ENCODE peak calls at places on chromosomes 4 and X, in six cellular contexts. T is stimulated activated CD4-positive, alpha-beta T cell treated with anti-CD3 and anti-CD28 coated beads, Interleukin-4, amount 100 ng/mL, for 1 hour; L is KBM-7; P is EL; C is CD4-positive, CD25-positive, alpha-beta regulatory T cell; Y is posterior vena cava. J is an unnamed sample.

GRCh38 chr4:48752726-48753125 is 27.4 kb downstream of the FRYL start:
- DNase-seq in P (no peak), T (no peak), L (peak; percentile 73), Y (no peak), C (no peak), J (no peak)

GRCh38 chr4:143083811-143084472 is 100.8 kb upstream of the USP38 start:
- DNase-seq in T (no peak), P (no peak), Y (no peak), C (no peak), L (no peak), J (no peak)

GRCh38 chr4:1356181-1356998 is 9.4 kb downstream of the UVSSA start:
- DNase-seq in Y (no peak), C (peak; percentile 11), P (peak; percentile 42), T (peak; percentile 53), L (peak; percentile 67), J (peak; percentile 73)

GRCh38 chrX:149825424-149825823 is 43.7 kb downstream of the MAGEA9 start:
- DNase-seq in Y (no peak), P (peak; percentile 3), C (no peak), L (peak; percentile 33), T (peak; percentile 59), J (peak; percentile 69)

GRCh38 chr4:30056016-30056415 is 664.2 kb upstream of the PCDH7 start:
- DNase-seq in Y (no peak), P (no peak), L (no peak), C (no peak), T (no peak), J (no peak)

GRCh38 chr4:78512357-78512920 is 39.1 kb upstream of the ANXA3 start:
- DNase-seq in Y (no peak), T (no peak), C (no peak), L (no peak), P (no peak), J (no peak)

GRCh38 chr4:4415107-4415805 is 28.4 kb downstream of the NSG1 start:
- DNase-seq in L (no peak), T (no peak), C (no peak), Y (peak; percentile 61), P (no peak), J (no peak)

GRCh38 chrX:77561372-77561771 is 114.2 kb downstream of the FGF16 start:
- DNase-seq in C (no peak), T (no peak), Y (no peak), P (no peak), L (no peak), J (peak; percentile 1)

GRCh38 chr4:151238477-151238876 is 38.5 kb upstream of the PRSS48 start:
- DNase-seq in L (no peak), P (no peak), T (no peak), Y (no peak), C (no peak), J (peak; percentile 9)

GRCh38 chr4:156795727-156796126 is 175.9 kb downstream of the PDGFC start:
- DNase-seq in L (no peak), P (no peak), Y (no peak), C (no peak), T (no peak), J (no peak)

GRCh38 chr4:172998527-172999469 is 169.8 kb upstream of the GALNT7 start:
- DNase-seq in T (no peak), C (no peak), P (peak; percentile 30), Y (no peak), L (peak; percentile 62), J (peak; percentile 20)

GRCh38 chr4:26235500-26235899 is 85.3 kb upstream of the RBPJ start:
- DNase-seq in T (no peak), P (peak; percentile 90), C (no peak), Y (peak; percentile 92), L (no peak), J (peak; percentile 95)

GRCh38 chrX:114272096-114272686 is 311.7 kb upstream of the HTR2C start:
- DNase-seq in T (no peak), C (no peak), L (peak; percentile 83), P (no peak), Y (no peak), J (no peak)

GRCh38 chrX:132413459-132413858 is 75.4 kb downstream of the MBNL3 start:
- DNase-seq in T (no peak), Y (no peak), L (peak; percentile 37), C (no peak), P (no peak), J (no peak)

GRCh38 chr4:185304944-185305690 is 90.6 kb downstream of the LRP2BP start:
- DNase-seq in P (peak; percentile 42), Y (no peak), C (no peak), L (peak; percentile 55), T (peak; percentile 2), J (peak; percentile 3)

GRCh38 chr4:48785302-48785701 is 5.2 kb upstream of the FRYL start:
- DNase-seq in C (no peak), P (no peak), T (no peak), L (no peak), Y (no peak), J (no peak)

GRCh38 chrX:57156397-57157049 is 19.3 kb upstream of the SPIN2A start:
- DNase-seq in C (no peak), L (peak; percentile 45), T (no peak), Y (no peak), P (peak; percentile 13), J (peak; percentile 74)

GRCh38 chr4:97664741-97665140 is 478.5 kb downstream of the STPG2 start:
- DNase-seq in C (no peak), Y (peak; percentile 55), T (no peak), L (no peak), P (no peak), J (no peak)

GRCh38 chr4:111066447-111066846 is 443.6 kb upstream of the PITX2 start:
- DNase-seq in P (peak; percentile 45), L (no peak), C (no peak), Y (no peak), T (no peak), J (no peak)

GRCh38 chrX:68365356-68365755 is 67.9 kb downstream of the OPHN1 start:
- DNase-seq in L (no peak), Y (no peak), T (no peak), C (no peak), P (no peak), J (no peak)

GRCh38 chrX:153519569-153520285 is 2.3 kb downstream of the ATP2B3 start:
- DNase-seq in C (no peak), L (no peak), P (peak; percentile 59), T (no peak), Y (no peak), J (no peak)

GRCh38 chr4:29046166-29046565 is 1674.0 kb upstream of the PCDH7 start:
- DNase-seq in C (no peak), P (peak; percentile 69), T (no peak), L (no peak), Y (no peak), J (no peak)